ENCODE peak calls at places on chromosomes 11 and 22, in four cellular contexts. L is MM.1S, M is H9, I is HCT116. O is an unnamed sample. For H3K4me1, the result is how much of the 10 kb centered on the place peaks cover.

GRCh38 chr11:19283998-19284397 is 43.3 kb upstream of the E2F8 start:
- DNase-seq in L (no peak), M (no peak), I (no peak), O (no peak)

GRCh38 chr11:107683070-107683469 is 28.8 kb downstream of the SLN start:
- DNase-seq in L (no peak), M (no peak), I (no peak), O (no peak)

GRCh38 chr22:41327124-41327523 is 25.8 kb downstream of the ZC3H7B start:
- DNase-seq in L (no peak), M (no peak), I (no peak), O (no peak)

GRCh38 chr22:33049125-33049729 is 9.0 kb downstream of the SYN3 start:
- DNase-seq in L (peak), M (peak), I (peak), O (peak)

GRCh38 chr11:64559351-64560138 is 31.5 kb upstream of the SLC22A12 start:
- DNase-seq in L (no peak), M (peak), I (no peak), O (no peak)

GRCh38 chr22:25085930-25086901 is 113.4 kb upstream of the CRYBB3 start:
- DNase-seq in L (peak), M (no peak), I (no peak), O (no peak)

GRCh38 chr11:74989269-74989655 is 529 bp downstream of the NEU3 start:
- DNase-seq in L (peak), M (no peak), I (no peak), O (peak)

GRCh38 chr11:43923327-43924111 is 18.9 kb upstream of the C11orf96 start:
- DNase-seq in L (peak), M (no peak), I (no peak), O (no peak)

GRCh38 chr11:86948733-86949132 is 6.5 kb downstream of the FZD4 start:
- DNase-seq in L (no peak), M (no peak), I (no peak), O (no peak)

GRCh38 chr11:60748225-60748624 is 8.4 kb upstream of the MS4A15 start:
- DNase-seq in L (no peak), M (no peak), I (no peak), O (no peak)

GRCh38 chr11:68862426-68862825 is 20.7 kb upstream of the CPT1A start:
- DNase-seq in L (no peak), M (no peak), I (no peak), O (no peak)

GRCh38 chr11:36578458-36578857 is 10.7 kb downstream of the RAG1 start:
- DNase-seq in L (no peak), M (no peak), I (no peak), O (no peak)

GRCh38 chr11:66617148-66617814 is 851 bp downstream of the RBM14 start:
- DNase-seq in L (peak), M (no peak), I (no peak), O (no peak)

GRCh38 chr11:71336176-71336995 is 84.0 kb upstream of the SHANK2 start:
- DNase-seq in L (no peak), M (no peak), I (no peak), O (no peak)

GRCh38 chr11:20522536-20522935 is 76.9 kb upstream of the SLC6A5 start:
- DNase-seq in L (no peak), M (no peak), I (no peak), O (no peak)

GRCh38 chr11:85238907-85239306 is 388.2 kb downstream of the DLG2 start:
- DNase-seq in L (no peak), M (no peak), I (no peak), O (no peak)

GRCh38 chr22:19879996-19880785 is 25.5 kb upstream of the GNB1L start:
- DNase-seq in L (no peak), M (peak), I (no peak), O (no peak)

GRCh38 chr11:47233989-47234668 is 14.5 kb downstream of the ACP2 start:
- DNase-seq in L (no peak), M (peak), I (no peak), O (peak)

GRCh38 chr11:134880788-134881187 is 468.7 kb upstream of the B3GAT1 start:
- DNase-seq in L (no peak), M (no peak), I (no peak), O (no peak)

GRCh38 chr11:92415246-92415645 is 190.6 kb downstream of the FAT3 start:
- DNase-seq in L (no peak), M (no peak), I (no peak), O (no peak)

GRCh38 chr11:14645247-14645912 is 1.8 kb downstream of the PDE3B start:
- DNase-seq in L (no peak), M (no peak), I (no peak), O (no peak)

GRCh38 chr11:65390099-65390941 is 3.9 kb downstream of the FRMD8 start:
- DNase-seq in L (no peak), M (no peak), I (no peak), O (no peak)

GRCh38 chr11:26127336-26127735 is 204.6 kb upstream of the ANO3 start:
- DNase-seq in L (no peak), M (no peak), I (no peak), O (no peak)

DNA sequence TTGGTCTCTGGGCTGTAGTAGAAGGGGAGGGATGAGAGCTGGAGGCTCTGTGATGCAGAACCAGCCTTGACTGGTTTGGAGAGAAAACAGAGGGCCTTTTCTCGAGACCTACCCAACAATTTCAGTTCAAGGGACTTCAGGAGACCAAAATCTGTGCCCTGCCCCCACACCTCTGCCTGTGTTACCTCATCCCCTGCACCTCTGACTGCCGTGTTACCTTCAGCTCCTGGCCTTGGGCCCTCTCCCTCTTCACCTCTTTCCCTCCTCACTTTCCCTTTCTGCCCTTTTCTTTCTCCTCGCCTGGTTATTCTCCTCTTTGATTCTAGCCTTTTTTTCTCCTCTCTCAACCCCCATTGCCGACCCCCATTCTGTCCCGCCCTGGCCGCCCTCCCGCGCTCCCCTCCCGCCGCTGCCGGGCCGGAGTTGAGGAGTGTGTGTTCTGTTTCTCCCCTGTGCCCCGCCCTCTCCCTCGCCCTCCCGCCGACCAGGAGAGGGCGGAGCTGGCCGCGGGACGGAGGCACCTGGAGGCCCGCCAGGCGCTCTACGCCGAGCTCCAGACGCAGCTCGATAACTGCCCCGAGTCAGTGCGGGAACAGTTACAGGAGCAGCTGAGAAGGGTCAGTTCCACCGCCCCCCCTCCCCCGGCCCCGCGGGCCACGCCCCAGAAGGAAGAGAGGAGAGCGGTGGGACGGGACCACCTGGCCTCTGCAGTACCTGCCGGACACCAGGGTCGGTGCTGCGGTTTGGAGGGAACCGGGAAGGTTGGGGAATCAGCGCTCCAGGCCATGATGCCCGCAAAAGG is 27.2 kb downstream of the PHLDB1 start:
- DNase-seq in L (peak), M (peak), I (no peak), O (no peak)
- TF ChIP-seq CTCF in L (no peak), M (peak), I (no peak), O (no peak)

GRCh38 chr22:26553056-26553752 is 36.7 kb downstream of the TPST2 start:
- DNase-seq in L (peak), M (no peak), I (no peak), O (no peak)
- H2AFZ ChIP-seq in L (no peak), M (no peak), I (no peak), O (no peak)

DNA sequence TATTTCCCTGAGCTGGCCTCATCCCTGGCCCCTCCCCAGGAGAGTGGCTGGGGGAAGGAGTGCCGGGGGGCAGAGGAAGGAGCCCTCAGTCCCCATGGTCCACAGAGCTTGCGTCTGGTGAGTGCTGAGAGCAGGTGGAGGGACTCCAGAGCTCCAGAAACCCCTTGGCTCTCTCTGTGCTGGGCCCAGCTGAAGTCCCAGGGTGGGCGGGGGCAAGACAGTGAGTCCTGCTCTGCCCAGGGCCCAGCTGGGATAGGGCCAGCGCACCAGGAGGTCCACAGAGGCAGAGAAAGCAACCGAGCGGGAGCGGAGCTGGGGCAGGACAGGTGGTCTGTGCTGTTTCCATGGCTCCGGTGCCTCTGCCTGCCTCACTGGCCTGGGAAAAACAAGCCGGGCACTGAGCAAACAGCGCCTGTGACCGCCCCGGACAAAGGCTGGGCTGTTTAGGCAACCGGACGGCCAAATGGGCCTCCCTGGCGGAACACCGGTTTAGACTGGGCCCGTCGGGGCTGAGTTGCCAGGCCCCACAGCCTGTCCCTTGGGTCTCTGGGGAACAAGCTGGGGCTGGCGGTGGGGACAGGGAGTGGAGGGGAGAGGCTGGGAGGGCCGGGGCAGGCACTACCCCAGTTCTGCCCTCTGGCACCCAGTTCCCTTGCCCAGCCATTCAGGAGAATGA is 34.1 kb upstream of the WNT7B start:
- DNase-seq in L (no peak), M (no peak), I (no peak), O (no peak)
- H3K4me1 ChIP-seq in L (under half), M (under half), I (under half), O (under half)

DNA sequence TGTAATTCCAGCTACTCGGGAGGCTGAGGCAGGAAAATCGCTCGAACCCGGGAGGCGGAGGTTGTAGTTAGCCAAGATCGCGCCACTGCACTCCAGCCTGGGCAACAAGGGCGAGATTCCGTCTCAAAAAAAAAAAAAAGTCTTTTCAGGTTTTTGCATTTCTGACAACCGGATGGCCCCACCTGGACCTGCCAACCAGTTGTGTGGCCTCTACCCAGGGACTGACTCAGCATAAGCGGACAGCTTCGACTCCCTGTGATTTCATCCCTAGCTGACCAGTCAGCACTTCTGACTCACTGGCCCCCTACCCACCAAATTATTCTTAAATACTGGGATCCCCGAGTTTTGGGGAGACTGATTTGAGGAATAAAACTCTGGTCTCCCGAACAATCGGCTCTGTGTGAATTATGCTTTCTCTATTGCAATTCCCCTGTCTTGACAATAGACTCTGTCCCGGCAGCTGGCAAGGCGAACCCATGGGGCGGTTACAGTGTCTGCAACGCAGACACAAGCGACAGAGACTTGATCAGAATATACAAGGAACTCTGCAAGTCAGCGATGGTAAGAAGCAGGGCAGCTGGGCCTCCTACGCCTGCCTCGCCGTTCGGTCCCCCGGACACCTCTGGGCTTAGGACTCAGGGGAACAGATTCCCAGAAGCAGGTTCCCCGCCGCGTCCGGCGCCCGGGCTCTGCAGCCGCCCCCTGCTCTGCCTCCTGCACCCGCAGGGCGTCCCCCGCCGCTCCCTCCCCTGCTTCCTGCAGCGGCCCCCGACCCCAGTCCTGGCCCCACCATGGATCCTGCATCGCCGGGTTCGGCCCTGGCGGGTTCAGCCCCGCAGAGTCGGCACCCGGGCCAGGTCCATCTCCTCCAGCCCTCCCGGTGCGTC is 732 bp upstream of the TALDO1 start:
- DNase-seq in L (peak), M (peak), I (no peak), O (peak)
- TF ChIP-seq CTCF in L (no peak), M (no peak), I (no peak), O (no peak)

GRCh38 chr11:5103066-5103465 is 33.7 kb downstream of the OR52E1 start:
- DNase-seq in L (no peak), M (no peak), I (no peak), O (no peak)

GRCh38 chr11:5102246-5102645 is 32.9 kb downstream of the OR52E1 start:
- DNase-seq in L (no peak), M (no peak), I (no peak), O (no peak)

GRCh38 chr11:5107285-5107684 is 30.9 kb downstream of the OR52A5 start:
- DNase-seq in L (no peak), M (no peak), I (no peak), O (no peak)
- H2AFZ ChIP-seq in L (no peak), M (no peak), I (no peak), O (no peak)

GRCh38 chr22:21571679-21572078 is 4.2 kb downstream of the UBE2L3 start:
- DNase-seq in L (no peak), M (no peak), I (no peak), O (no peak)

GRCh38 chr22:21567456-21568206 is at the start of gene UBE2L3:
- DNase-seq in L (peak), M (peak), I (peak), O (peak)

GRCh38 chr22:21569459-21570161 is 2.1 kb downstream of the UBE2L3 start:
- DNase-seq in L (no peak), M (no peak), I (no peak), O (no peak)

GRCh38 chr22:21570398-21570797 is 2.9 kb downstream of the UBE2L3 start:
- DNase-seq in L (no peak), M (no peak), I (no peak), O (no peak)

GRCh38 chr22:21568207-21569075 is 927 bp downstream of the UBE2L3 start:
- DNase-seq in L (peak), M (no peak), I (no peak), O (peak)
- H3K4me1 ChIP-seq in L (under half), M (under half), I (under half), O (under half)

DNA sequence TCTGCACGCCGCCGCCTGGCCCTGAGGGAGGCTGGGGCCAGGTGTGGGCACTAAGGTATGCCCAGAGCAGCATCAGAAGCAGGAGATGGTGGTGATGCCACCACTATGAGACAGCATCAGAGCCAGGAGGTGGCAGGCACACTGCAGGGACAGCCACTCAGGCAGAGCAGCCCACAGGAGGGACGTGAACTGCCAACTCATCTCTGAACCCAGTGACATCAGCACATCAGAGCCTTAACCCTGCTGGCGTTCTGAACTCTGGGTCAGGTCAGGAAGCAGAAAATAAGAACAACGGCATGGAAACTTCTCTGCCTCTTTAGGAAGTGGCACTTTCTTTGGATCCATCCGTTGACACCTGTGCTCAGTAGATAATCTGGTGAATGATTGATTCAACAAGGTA is 14.7 kb upstream of the IFT27 start:
- DNase-seq in L (no peak), M (no peak), I (no peak), O (no peak)
- TF ChIP-seq CTCF in L (no peak), M (no peak), I (no peak), O (no peak)

DNA sequence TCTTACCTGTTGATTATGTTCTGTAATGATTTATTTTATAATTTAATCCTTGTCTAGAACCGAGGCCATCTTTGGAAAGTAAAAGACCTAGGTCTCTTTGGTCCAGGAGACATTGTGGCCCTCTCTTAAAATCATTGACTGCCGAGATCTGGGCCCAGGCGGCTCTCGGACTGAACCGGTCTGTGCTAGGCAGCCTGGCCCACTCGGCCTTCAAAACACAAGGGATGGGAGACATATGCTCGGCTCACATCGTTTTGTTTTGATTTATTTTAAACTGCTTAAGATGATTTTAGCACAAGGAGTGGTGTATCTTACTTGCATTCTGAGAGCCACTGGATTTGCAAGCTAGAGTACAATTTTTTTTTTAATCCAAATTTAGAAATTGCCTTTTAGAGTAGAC is 80.2 kb upstream of the WNT7B start:
- DNase-seq in L (peak), M (no peak), I (no peak), O (no peak)
- H2AFZ ChIP-seq in L (no peak), M (no peak), I (no peak), O (no peak)

O was measured in DND-41.